ENCODE peak calls at places on chromosome 16, in eight cellular contexts. Y is endothelial cell; M is cardiac muscle cell; A is GDM1; Q is NCI-H69; K is nucleus accumbens; F is T follicular helper cell; T is stimulated activated CD4-positive, alpha-beta T cell treated with anti-CD3 and anti-CD28 coated beads, Interleukin-2, amount 100 ng/mL, for 48 hours. Z is an unnamed sample.

GRCh38 chr16:88727871-88728270 is 21.6 kb downstream of the CTU2 start:
- DNase-seq in Y (no peak), M (peak; percentile 65), A (no peak), Q (peak; percentile 79), K (no peak), F (no peak), T (no peak), Z (peak; percentile 67)

GRCh38 chr16:15961557-15962205 is 12.3 kb downstream of the ABCC1 start:
- DNase-seq in Y (no peak), M (no peak), A (no peak), Q (peak; percentile 15), K (no peak), F (no peak), T (no peak), Z (no peak)

GRCh38 chr16:67884684-67885083 is at the start of gene NRN1L:
- DNase-seq in Y (peak; percentile 72), M (peak; percentile 90), A (no peak), Q (peak; percentile 60), K (peak; percentile 85), F (no peak), T (no peak), Z (peak; percentile 82)

GRCh38 chr16:3998793-3999478 is 117.3 kb downstream of the ADCY9 start:
- DNase-seq in Y (no peak), M (no peak), A (no peak), Q (peak; percentile 35), K (no peak), F (no peak), T (no peak), Z (no peak)

GRCh38 chr16:58197314-58198012 is 443 bp downstream of the CSNK2A2 start:
- DNase-seq in Y (peak; percentile 15), M (peak; percentile 40), A (no peak), Q (peak; percentile 14), K (no peak), F (no peak), T (no peak), Z (peak; percentile 16)

GRCh38 chr16:546909-547770 is 13.1 kb upstream of the PRR35 start:
- DNase-seq in Y (peak; percentile 61), M (peak; percentile 68), A (no peak), Q (no peak), K (no peak), F (peak; percentile 34), T (no peak), Z (peak; percentile 70)

GRCh38 chr16:56257260-56257659 is 66.0 kb downstream of the GNAO1 start:
- DNase-seq in Y (no peak), M (no peak), A (no peak), Q (peak; percentile 93), K (no peak), F (no peak), T (no peak), Z (no peak)

GRCh38 chr16:15961060-15961511 is 11.7 kb downstream of the ABCC1 start:
- DNase-seq in Y (no peak), M (no peak), A (no peak), Q (no peak), K (no peak), F (peak; percentile 72), T (peak; percentile 56), Z (no peak)

GRCh38 chr16:58026139-58026704 is 668 bp downstream of the MMP15 start:
- DNase-seq in Y (peak; percentile 49), M (no peak), A (no peak), Q (peak; percentile 44), K (no peak), F (no peak), T (peak; percentile 3), Z (peak; percentile 86)

GRCh38 chr16:55271945-55272513 is 52.0 kb upstream of the IRX6 start:
- DNase-seq in Y (no peak), M (no peak), A (no peak), Q (no peak), K (no peak), F (no peak), T (no peak), Z (no peak)

GRCh38 chr16:28823291-28823718 is 506 bp downstream of the ATXN2L start:
- DNase-seq in Y (peak; percentile 42), M (peak; percentile 60), A (no peak), Q (no peak), K (no peak), F (no peak), T (no peak), Z (no peak)

GRCh38 chr16:66474750-66475199 is 47.7 kb downstream of the BEAN1 start:
- DNase-seq in Y (no peak), M (no peak), A (no peak), Q (peak; percentile 85), K (no peak), F (peak; percentile 32), T (peak; percentile 32), Z (no peak)

GRCh38 chr16:12964466-12964865 is 63.1 kb downstream of the SHISA9 start:
- DNase-seq in Y (no peak), M (no peak), A (no peak), Q (no peak), K (no peak), F (no peak), T (no peak), Z (no peak)

GRCh38 chr16:76441886-76442285 is 164.7 kb downstream of the CNTNAP4 start:
- DNase-seq in Y (no peak), M (no peak), A (no peak), Q (no peak), K (no peak), F (no peak), T (no peak), Z (peak; percentile 14)

Z was measured in retina.